ENCODE peak calls at places on chromosomes 5 and 9, in eight cellular contexts. X, F, H, L, Z, J, V and D are unnamed samples. For H3K9me3, the result is how much of the 10 kb centered on the place peaks cover.

GRCh38 chr5:123496892-123497291 is 15.1 kb upstream of the CSNK1G3 start:
- DNase-seq in X (no peak), F (no peak), H (no peak), L (no peak), Z (peak), J (no peak), V (peak), D (peak)

GRCh38 chr9:106376689-106377088 is 486.3 kb upstream of the ZNF462 start:
- DNase-seq in X (peak), F (no peak), H (no peak), L (no peak), Z (no peak), J (no peak), V (no peak), D (no peak)

GRCh38 chr9:99416007-99416406 is 193.9 kb downstream of the SEC61B start:
- DNase-seq in X (peak), F (no peak), H (peak), L (no peak), Z (no peak), J (no peak), V (peak), D (no peak)

GRCh38 chr5:145072880-145073279 is 762.3 kb downstream of the PRELID2 start:
- DNase-seq in X (no peak), F (no peak), H (no peak), L (no peak), Z (no peak), J (no peak), V (no peak), D (no peak)

GRCh38 chr9:17005085-17005484 is 129.8 kb upstream of the CNTLN start:
- DNase-seq in X (peak), F (no peak), H (no peak), L (peak), Z (peak), J (peak), V (peak), D (peak)

GRCh38 chr5:126949475-126949874 is 80.9 kb downstream of the MARCHF3 start:
- DNase-seq in X (no peak), F (no peak), H (no peak), L (no peak), Z (no peak), J (no peak), V (no peak), D (no peak)

GRCh38 chr9:136409557-136410455 is 608 bp downstream of the ENTR1 start:
- DNase-seq in X (peak), F (peak), H (peak), L (no peak), Z (peak), J (peak), V (peak), D (peak)

GRCh38 chr5:6251579-6252102 is 126.7 kb downstream of the MED10 start:
- DNase-seq in X (no peak), F (no peak), H (no peak), L (no peak), Z (no peak), J (no peak), V (no peak), D (no peak)

GRCh38 chr5:143001764-143002351 is 231.7 kb downstream of the ARHGAP26 start:
- DNase-seq in X (peak), F (no peak), H (no peak), L (no peak), Z (no peak), J (no peak), V (peak), D (no peak)

GRCh38 chr5:43099615-43100014 is 21.1 kb upstream of the ZNF131 start:
- DNase-seq in X (no peak), F (no peak), H (no peak), L (no peak), Z (no peak), J (no peak), V (no peak), D (no peak)

GRCh38 chr5:15821506-15821905 is 321.5 kb downstream of the FBXL7 start:
- DNase-seq in X (peak), F (no peak), H (no peak), L (no peak), Z (no peak), J (no peak), V (peak), D (no peak)

GRCh38 chr5:50751064-50751657 is 84.7 kb downstream of the PARP8 start:
- DNase-seq in X (peak), F (peak), H (peak), L (no peak), Z (no peak), J (peak), V (peak), D (no peak)

GRCh38 chr9:29514336-29514735 is 1941.1 kb upstream of the C9orf72 start:
- DNase-seq in X (peak), F (no peak), H (no peak), L (no peak), Z (peak), J (no peak), V (no peak), D (peak)

GRCh38 chr5:113181853-113182490 is 205.4 kb downstream of the DCP2 start:
- DNase-seq in X (no peak), F (peak), H (no peak), L (no peak), Z (no peak), J (no peak), V (no peak), D (no peak)

GRCh38 chr5:91977599-91977998 is 594.5 kb upstream of the ARRDC3 start:
- DNase-seq in X (no peak), F (no peak), H (no peak), L (no peak), Z (no peak), J (no peak), V (no peak), D (no peak)

GRCh38 chr5:77893225-77893860 is 117.2 kb upstream of the TBCA start:
- DNase-seq in X (peak), F (no peak), H (no peak), L (no peak), Z (peak), J (peak), V (peak), D (peak)

GRCh38 chr5:73204733-73205132 is 31.7 kb downstream of the TMEM174 start:
- DNase-seq in X (no peak), F (no peak), H (no peak), L (no peak), Z (no peak), J (no peak), V (no peak), D (no peak)

GRCh38 chr9:75891277-75892167 is 1.0 kb downstream of the PCSK5 start:
- DNase-seq in X (peak), F (peak), H (peak), L (peak), Z (peak), J (peak), V (peak), D (peak)

GRCh38 chr9:134169724-134170401 is 5.5 kb upstream of the RNU6ATAC start:
- DNase-seq in X (no peak), F (no peak), H (no peak), L (no peak), Z (no peak), J (peak), V (no peak), D (peak)

GRCh38 chr5:88660947-88661869 is 221.8 kb downstream of the MEF2C start:
- DNase-seq in X (peak), F (peak), H (peak), L (peak), Z (peak), J (peak), V (peak), D (peak)

GRCh38 chr9:136886610-136887597 is 588 bp downstream of the TRAF2 start:
- DNase-seq in X (peak), F (peak), H (peak), L (no peak), Z (no peak), J (peak), V (peak), D (peak)

DNA sequence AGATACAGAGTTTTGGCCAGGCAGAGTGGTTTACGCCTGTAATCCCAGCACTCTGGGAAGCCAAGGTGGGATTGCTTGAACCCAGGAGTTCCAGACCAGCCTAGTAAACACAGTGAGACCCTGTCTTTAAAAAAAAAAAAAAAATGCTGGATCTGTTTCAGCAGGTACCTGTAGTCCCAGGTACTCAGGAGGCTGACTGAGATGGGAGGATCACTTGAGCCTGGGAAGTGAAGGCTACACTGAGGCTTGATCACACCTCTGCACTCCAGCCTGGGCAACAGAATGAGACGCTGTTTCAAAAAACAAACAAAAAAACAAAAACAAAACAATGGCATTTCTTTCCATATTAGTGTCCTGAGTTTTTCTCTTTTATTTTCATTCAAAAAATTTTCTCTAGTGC is 19.0 kb downstream of the UNC13B start:
- DNase-seq in X (no peak), F (no peak), H (no peak), L (no peak), Z (no peak), J (no peak), V (no peak), D (no peak)
- H3K9me3 ChIP-seq in X (under half), F (under half), H (under half), L (under half), Z (under half), J (under half), V (under half), D (under half)

GRCh38 chr9:14351206-14351605 is 37.3 kb upstream of the NFIB start:
- DNase-seq in X (no peak), F (peak), H (no peak), L (no peak), Z (no peak), J (no peak), V (no peak), D (peak)
- H3K4me3 ChIP-seq in X (no peak), F (no peak), H (no peak), L (peak), Z (no peak), J (no peak), V (no peak), D (no peak)

GRCh38 chr9:93361995-93362394 is 89.5 kb upstream of the FAM120A start:
- DNase-seq in X (no peak), F (no peak), H (no peak), L (no peak), Z (no peak), J (no peak), V (no peak), D (no peak)
- H3K9me3 ChIP-seq in X (under half), F (under half), H (under half), L (under half), Z (under half), J (under half), V (under half), D (under half)

DNA sequence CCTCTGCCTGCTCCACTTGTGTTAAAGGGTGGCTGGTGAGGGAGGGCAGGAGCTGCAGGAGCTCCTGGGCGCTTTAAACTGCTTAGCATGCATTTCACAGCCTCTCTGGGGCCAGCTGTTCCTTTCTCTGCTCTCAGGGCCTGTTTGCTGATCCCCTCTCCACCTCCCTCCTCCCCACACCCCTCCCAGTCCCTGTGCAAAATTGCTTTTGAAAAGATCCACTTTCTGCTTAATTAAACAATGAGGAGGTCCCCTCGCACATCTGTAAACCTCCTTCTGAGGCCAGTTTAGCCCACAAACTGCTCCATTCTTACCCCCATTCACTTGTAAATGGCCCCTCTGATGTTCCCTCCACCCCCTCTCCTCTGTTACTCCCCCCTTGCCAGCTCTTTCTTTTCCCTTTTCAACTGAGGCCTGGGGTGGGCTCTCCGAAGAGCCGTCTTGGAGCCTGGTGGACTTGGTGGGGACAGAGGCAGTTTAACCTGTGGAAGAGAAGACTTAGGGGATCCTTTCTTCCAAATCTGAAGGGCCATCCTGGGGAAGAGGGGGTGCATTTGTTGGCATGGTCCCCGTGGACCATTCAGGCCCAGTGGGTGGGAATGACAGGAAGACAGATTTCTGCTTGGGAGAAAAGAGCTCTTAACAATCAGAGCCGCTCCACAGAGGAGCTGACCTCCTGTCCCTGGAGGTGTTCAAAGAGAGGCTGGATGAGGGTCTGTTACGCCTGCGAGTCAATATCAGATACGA is 12.0 kb downstream of the URM1 start:
- DNase-seq in X (no peak), F (no peak), H (no peak), L (no peak), Z (no peak), J (no peak), V (no peak), D (no peak)
- H3K4me3 ChIP-seq in X (no peak), F (no peak), H (no peak), L (no peak), Z (no peak), J (no peak), V (no peak), D (no peak)

DNA sequence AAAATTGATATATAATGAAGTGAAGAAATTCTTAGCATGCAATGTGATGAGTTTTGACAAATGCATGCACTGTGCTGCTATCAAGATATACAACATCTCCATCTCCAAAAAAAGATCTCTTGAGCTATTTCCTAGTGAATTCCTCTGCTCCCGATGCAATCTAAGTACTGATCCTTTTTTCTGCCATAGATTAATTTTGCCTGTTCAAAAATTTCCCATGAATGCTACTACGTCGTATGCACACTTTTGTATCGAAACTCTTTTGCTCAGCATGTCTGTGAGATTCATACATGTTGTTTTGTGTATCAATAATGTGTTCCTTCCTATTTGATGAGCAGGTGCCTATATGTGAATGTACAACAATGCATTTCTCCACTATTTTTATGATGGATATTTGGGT is 647.4 kb downstream of the MTRR start:
- DNase-seq in X (no peak), F (no peak), H (no peak), L (no peak), Z (no peak), J (no peak), V (no peak), D (no peak)
- H3K9me3 ChIP-seq in X (under half), F (under half), H (under half), L (under half), Z (under half), J (under half), V (under half), D (under half)

GRCh38 chr5:172438304-172438652 is 16.0 kb downstream of the SH3PXD2B start:
- DNase-seq in X (no peak), F (no peak), H (no peak), L (no peak), Z (no peak), J (no peak), V (peak), D (peak)
- H3K4me3 ChIP-seq in X (no peak), F (no peak), H (no peak), L (no peak), Z (no peak), J (no peak), V (no peak), D (no peak)

GRCh38 chr5:2725957-2726356 is 25.5 kb downstream of the IRX2 start:
- DNase-seq in X (no peak), F (no peak), H (no peak), L (no peak), Z (no peak), J (no peak), V (no peak), D (no peak)

GRCh38 chr5:2726366-2726765 is 25.1 kb downstream of the IRX2 start:
- DNase-seq in X (no peak), F (no peak), H (no peak), L (no peak), Z (no peak), J (no peak), V (no peak), D (no peak)

GRCh38 chr5:2722901-2723300 is 28.6 kb downstream of the IRX2 start:
- DNase-seq in X (no peak), F (no peak), H (no peak), L (no peak), Z (no peak), J (no peak), V (no peak), D (no peak)

GRCh38 chr5:2724831-2725230 is 26.6 kb downstream of the IRX2 start:
- DNase-seq in X (no peak), F (no peak), H (no peak), L (no peak), Z (no peak), J (no peak), V (no peak), D (no peak)

DNA sequence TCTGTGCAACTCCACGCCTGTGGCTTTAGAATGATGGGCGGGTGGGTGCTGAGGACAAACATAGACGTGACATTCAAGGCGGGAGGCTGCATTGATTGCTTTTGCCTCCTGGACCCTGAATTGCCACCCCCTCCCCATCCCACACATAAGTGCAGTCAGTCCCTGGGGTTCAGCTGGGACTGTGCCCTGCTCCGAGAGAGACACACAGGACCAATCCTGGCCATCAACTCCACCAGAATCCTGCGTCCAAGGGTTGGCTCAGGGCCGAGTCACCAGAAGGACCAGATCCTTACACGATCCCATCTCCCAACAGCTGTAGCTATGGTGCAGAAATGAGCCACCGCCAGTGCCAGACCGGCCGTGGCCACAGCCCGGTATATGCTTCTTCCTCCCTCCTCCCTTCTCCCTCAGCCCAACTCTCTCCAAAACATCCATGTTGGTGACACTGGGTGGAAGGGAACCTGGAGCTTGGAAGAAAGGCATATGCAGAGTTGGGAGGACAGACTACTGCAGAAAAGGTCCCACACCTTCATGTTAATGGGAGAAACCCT is 27.4 kb downstream of the IRX2 start:
- DNase-seq in X (no peak), F (no peak), H (no peak), L (no peak), Z (no peak), J (no peak), V (no peak), D (no peak)
- H3K9me3 ChIP-seq in X (under half), F (under half), H (under half), L (under half), Z (under half), J (under half), V (under half), D (under half)

GRCh38 chr9:73215249-73215648 is 63.6 kb downstream of the ANXA1 start:
- DNase-seq in X (no peak), F (no peak), H (no peak), L (no peak), Z (no peak), J (no peak), V (no peak), D (no peak)
- H3K4me3 ChIP-seq in X (no peak), F (no peak), H (no peak), L (no peak), Z (no peak), J (no peak), V (no peak), D (no peak)

DNA sequence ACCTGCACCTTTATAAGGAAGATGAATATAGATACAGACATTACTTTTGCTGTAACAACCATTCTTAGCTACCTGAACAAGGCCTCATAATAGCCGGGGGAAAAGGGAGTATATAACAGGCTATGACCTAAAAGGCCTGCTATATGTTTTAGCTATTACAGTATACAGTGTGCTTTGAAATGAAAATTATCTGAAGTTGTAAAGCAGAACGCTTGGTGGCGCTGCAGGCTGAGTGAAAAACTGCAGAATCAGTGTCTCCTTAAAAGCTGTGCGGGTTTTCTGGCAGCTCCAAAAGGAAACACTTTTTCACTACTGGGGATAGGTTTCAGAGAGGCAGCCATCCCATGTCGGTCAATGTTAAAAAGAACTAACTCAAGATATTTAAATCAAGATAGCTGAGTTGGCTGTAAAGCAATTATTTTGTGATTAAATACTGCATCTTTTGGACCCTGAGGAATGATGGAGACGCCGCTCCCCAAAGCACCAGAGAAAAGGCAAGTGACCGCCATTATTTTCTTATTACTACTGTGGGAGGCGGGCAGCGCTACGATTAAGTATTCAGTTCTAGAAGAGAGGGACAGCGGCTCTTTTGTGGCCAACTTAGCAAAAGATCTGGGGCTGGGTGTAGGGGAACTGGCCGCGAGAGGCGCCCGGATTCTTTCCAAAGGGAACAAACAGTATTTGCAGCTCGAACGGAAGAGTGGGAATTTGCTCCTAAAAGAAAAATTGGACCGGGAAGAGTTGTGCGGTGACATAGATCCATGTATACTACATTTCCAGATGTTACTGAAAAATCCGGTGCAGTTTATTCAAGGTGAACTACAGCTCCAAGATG is 5.9 kb downstream of the PCDHB6 start:
- DNase-seq in X (no peak), F (no peak), H (no peak), L (no peak), Z (no peak), J (no peak), V (peak), D (no peak)
- H3K9me3 ChIP-seq in X (half or more), F (under half), H (under half), L (under half), Z (under half), J (under half), V (under half), D (under half)